ENCODE peak calls at places on chromosomes 1 and 21, in six cellular contexts. One of them, this sample, is unnamed.

GRCh38 chr1:176619261-176619660 is 156.3 kb downstream of the PAPPA2 start:
- DNase-seq in small intestine: no peak
- DNase-seq in NCI-H1105 treated with DMSO at 0.1 percent for 48 hours: no peak
- DNase-seq in astrocyte of the spinal cord: no peak
- DNase-seq in AG04449: no peak
- DNase-seq in AG08396: no peak
- DNase-seq in this sample: no peak

GRCh38 chr1:5739561-5740078 is 252.6 kb downstream of the NPHP4 start:
- DNase-seq in AG08396: no peak
- DNase-seq in small intestine: no peak
- DNase-seq in astrocyte of the spinal cord: no peak
- DNase-seq in AG04449: no peak
- DNase-seq in NCI-H1105 treated with DMSO at 0.1 percent for 48 hours: no peak
- DNase-seq in this sample: no peak

GRCh38 chr1:77762072-77762476 is 2.4 kb upstream of the USP33 start:
- DNase-seq in small intestine: peak
- DNase-seq in AG08396: peak
- DNase-seq in NCI-H1105 treated with DMSO at 0.1 percent for 48 hours: no peak
- DNase-seq in AG04449: no peak
- DNase-seq in astrocyte of the spinal cord: peak
- DNase-seq in this sample: no peak

GRCh38 chr1:235101558-235102258 is 26.9 kb downstream of the TOMM20 start:
- DNase-seq in AG04449: no peak
- DNase-seq in small intestine: no peak
- DNase-seq in NCI-H1105 treated with DMSO at 0.1 percent for 48 hours: no peak
- DNase-seq in AG08396: no peak
- DNase-seq in astrocyte of the spinal cord: no peak
- DNase-seq in this sample: no peak

GRCh38 chr1:228354390-228355320 is 52.0 kb downstream of the TRIM11 start:
- DNase-seq in AG04449: no peak
- DNase-seq in NCI-H1105 treated with DMSO at 0.1 percent for 48 hours: no peak
- DNase-seq in astrocyte of the spinal cord: no peak
- DNase-seq in small intestine: no peak
- DNase-seq in AG08396: no peak
- DNase-seq in this sample: no peak

GRCh38 chr1:152501704-152502103 is 8.9 kb upstream of the LCE5A start:
- DNase-seq in small intestine: no peak
- DNase-seq in astrocyte of the spinal cord: no peak
- DNase-seq in AG04449: no peak
- DNase-seq in AG08396: no peak
- DNase-seq in NCI-H1105 treated with DMSO at 0.1 percent for 48 hours: no peak
- DNase-seq in this sample: no peak

GRCh38 chr1:240888039-240888786 is 276.3 kb upstream of the GREM2 start:
- DNase-seq in NCI-H1105 treated with DMSO at 0.1 percent for 48 hours: peak
- DNase-seq in AG04449: no peak
- DNase-seq in AG08396: no peak
- DNase-seq in astrocyte of the spinal cord: peak
- DNase-seq in small intestine: peak
- DNase-seq in this sample: peak

GRCh38 chr21:41054206-41054605 is 113.8 kb upstream of the BACE2 start:
- DNase-seq in AG08396: no peak
- DNase-seq in NCI-H1105 treated with DMSO at 0.1 percent for 48 hours: no peak
- DNase-seq in AG04449: no peak
- DNase-seq in astrocyte of the spinal cord: no peak
- DNase-seq in small intestine: no peak
- DNase-seq in this sample: no peak

GRCh38 chr1:22133928-22134324 is 9.0 kb downstream of the WNT4 start:
- DNase-seq in small intestine: no peak
- DNase-seq in AG08396: no peak
- DNase-seq in NCI-H1105 treated with DMSO at 0.1 percent for 48 hours: no peak
- DNase-seq in AG04449: no peak
- DNase-seq in astrocyte of the spinal cord: no peak
- DNase-seq in this sample: no peak

GRCh38 chr1:92376345-92376744 is 77.5 kb downstream of the RPAP2 start:
- DNase-seq in small intestine: no peak
- DNase-seq in astrocyte of the spinal cord: no peak
- DNase-seq in AG04449: no peak
- DNase-seq in AG08396: no peak
- DNase-seq in NCI-H1105 treated with DMSO at 0.1 percent for 48 hours: no peak
- DNase-seq in this sample: no peak

GRCh38 chr1:11833497-11833896 is 14.1 kb downstream of the NPPA start:
- DNase-seq in AG08396: no peak
- DNase-seq in NCI-H1105 treated with DMSO at 0.1 percent for 48 hours: no peak
- DNase-seq in AG04449: no peak
- DNase-seq in small intestine: no peak
- DNase-seq in astrocyte of the spinal cord: no peak
- DNase-seq in this sample: no peak

This sample was measured in transverse colon.